ENCODE peak calls at places on chromosomes 5 and 9, in six cellular contexts. V is T-cell, K is NCI-H446 treated with DMSO at 0.1 percent for 48 hours, R is M059J, H is GM12865, N is bronchial epithelial cell. P is an unnamed sample.

GRCh38 chr5:54659651-54660050 is 142.1 kb downstream of the SNX18 start:
- DNase-seq in V (no peak), K (peak; percentile 66), R (peak; percentile 75), H (no peak), N (no peak), P (no peak)

GRCh38 chr5:23820764-23821471 is 313.5 kb downstream of the PRDM9 start:
- DNase-seq in V (no peak), K (peak; percentile 64), R (peak; percentile 32), H (peak; percentile 0), N (peak; percentile 53), P (peak; percentile 84)

GRCh38 chr5:139482050-139482889 is at the start of gene STING1:
- DNase-seq in V (peak; percentile 57), K (no peak), R (peak; percentile 100), H (peak; percentile 77), N (peak; percentile 95), P (peak; percentile 97)

GRCh38 chr5:154626876-154627552 is 128.2 kb upstream of the LARP1 start:
- DNase-seq in V (no peak), K (no peak), R (no peak), H (no peak), N (no peak), P (no peak)

GRCh38 chr5:6632324-6632930 is 417 bp downstream of the NSUN2 start:
- DNase-seq in V (no peak), K (no peak), R (peak; percentile 62), H (no peak), N (peak; percentile 27), P (peak; percentile 38)

GRCh38 chr5:40260351-40260750 is 419.4 kb upstream of the PTGER4 start:
- DNase-seq in V (no peak), K (no peak), R (no peak), H (no peak), N (no peak), P (no peak)

GRCh38 chr5:139745121-139745799 is 50.3 kb upstream of the PSD2 start:
- DNase-seq in V (no peak), K (peak; percentile 83), R (peak; percentile 97), H (peak; percentile 60), N (peak; percentile 59), P (no peak)

GRCh38 chr5:140800816-140801493 is at the start of gene PCDHA3:
- DNase-seq in V (no peak), K (no peak), R (no peak), H (no peak), N (peak; percentile 13), P (no peak)

GRCh38 chr5:172052454-172053236 is 46.2 kb upstream of the FBXW11 start:
- DNase-seq in V (no peak), K (no peak), R (peak; percentile 53), H (no peak), N (no peak), P (no peak)

GRCh38 chr9:92721548-92721947 is 43.1 kb downstream of the BICD2 start:
- DNase-seq in V (no peak), K (no peak), R (no peak), H (no peak), N (no peak), P (no peak)

GRCh38 chr5:87156631-87157030 is 111.1 kb upstream of the RASA1 start:
- DNase-seq in V (no peak), K (no peak), R (peak; percentile 50), H (no peak), N (peak; percentile 66), P (no peak)

GRCh38 chr5:141874262-141874964 is 3.8 kb downstream of the PCDH1 start:
- DNase-seq in V (no peak), K (no peak), R (no peak), H (no peak), N (no peak), P (no peak)

GRCh38 chr9:2290382-2290781 is 275.2 kb downstream of the SMARCA2 start:
- DNase-seq in V (no peak), K (no peak), R (no peak), H (no peak), N (no peak), P (no peak)

GRCh38 chr5:79236364-79236969 is 536 bp downstream of the JMY start:
- DNase-seq in V (peak; percentile 22), K (no peak), R (peak; percentile 47), H (peak; percentile 49), N (peak; percentile 5), P (peak; percentile 58)

GRCh38 chr5:128225245-128226030 is 141.9 kb downstream of the SLC12A2 start:
- DNase-seq in V (no peak), K (no peak), R (peak; percentile 40), H (no peak), N (no peak), P (no peak)

GRCh38 chr9:73200694-73201432 is 49.2 kb downstream of the ANXA1 start:
- DNase-seq in V (no peak), K (no peak), R (peak; percentile 50), H (peak; percentile 18), N (peak; percentile 49), P (peak; percentile 79)

GRCh38 chr5:134580001-134580460 is 52.6 kb downstream of the SAR1B start:
- DNase-seq in V (no peak), K (no peak), R (no peak), H (no peak), N (no peak), P (no peak)

GRCh38 chr5:145375521-145375920 is 459.6 kb downstream of the PRELID2 start:
- DNase-seq in V (no peak), K (no peak), R (no peak), H (no peak), N (no peak), P (no peak)

GRCh38 chr5:16713386-16713928 is 96.7 kb upstream of the RETREG1 start:
- DNase-seq in V (no peak), K (no peak), R (peak; percentile 62), H (no peak), N (no peak), P (no peak)

GRCh38 chr5:170269579-170269978 is 28.0 kb downstream of the LCP2 start:
- DNase-seq in V (no peak), K (no peak), R (peak; percentile 83), H (no peak), N (peak; percentile 62), P (peak; percentile 18)